ENCODE peak calls at places on chromosomes 4 and X, in four cellular contexts. One of them, this sample, is unnamed.

GRCh38 chr4:113116414-113117345 is 67.2 kb downstream of the ANK2 start:
- DNase-seq in breast epithelium: no peak
- DNase-seq in colonic mucosa: no peak
- DNase-seq in aorta: no peak
- DNase-seq in this sample: peak; percentile 33

GRCh38 chr4:174418640-174419039 is 103.6 kb downstream of the HPGD start:
- DNase-seq in breast epithelium: no peak
- DNase-seq in aorta: no peak
- DNase-seq in colonic mucosa: no peak
- DNase-seq in this sample: no peak

GRCh38 chr4:16439771-16440170 is 213.5 kb upstream of the TAPT1 start:
- DNase-seq in colonic mucosa: no peak
- DNase-seq in aorta: no peak
- DNase-seq in breast epithelium: no peak
- DNase-seq in this sample: peak; percentile 72

GRCh38 chr4:138392751-138393308 is 150.7 kb upstream of the SLC7A11 start:
- DNase-seq in aorta: no peak
- DNase-seq in breast epithelium: no peak
- DNase-seq in colonic mucosa: no peak
- DNase-seq in this sample: no peak

GRCh38 chrX:17413228-17413627 is 38.2 kb downstream of the NHS start:
- DNase-seq in breast epithelium: no peak
- DNase-seq in aorta: no peak
- DNase-seq in colonic mucosa: no peak
- DNase-seq in this sample: no peak

GRCh38 chrX:110509778-110510510 is 151.3 kb downstream of the RTL9 start:
- DNase-seq in breast epithelium: no peak
- DNase-seq in aorta: no peak
- DNase-seq in colonic mucosa: no peak
- DNase-seq in this sample: no peak

GRCh38 chrX:45133465-45133864 is 67.2 kb downstream of the DIPK2B start:
- DNase-seq in colonic mucosa: no peak
- DNase-seq in aorta: no peak
- DNase-seq in breast epithelium: no peak
- DNase-seq in this sample: no peak

GRCh38 chrX:79259073-79259689 is 108.0 kb downstream of the ITM2A start:
- DNase-seq in aorta: no peak
- DNase-seq in breast epithelium: no peak
- DNase-seq in colonic mucosa: no peak
- DNase-seq in this sample: no peak

GRCh38 chr4:72569719-72570235 is 756 bp upstream of the ADAMTS3 start:
- DNase-seq in breast epithelium: no peak
- DNase-seq in aorta: no peak
- DNase-seq in colonic mucosa: no peak
- DNase-seq in this sample: peak; percentile 24

GRCh38 chr4:121690001-121690400 is 6.8 kb downstream of the ANXA5 start:
- DNase-seq in breast epithelium: no peak
- DNase-seq in colonic mucosa: no peak
- DNase-seq in aorta: no peak
- DNase-seq in this sample: no peak

GRCh38 chrX:31209005-31209612 is 137.3 kb upstream of the FTHL17 start:
- DNase-seq in colonic mucosa: no peak
- DNase-seq in breast epithelium: no peak
- DNase-seq in aorta: no peak
- DNase-seq in this sample: no peak

GRCh38 chrX:123906557-123907316 is 46.9 kb downstream of the XIAP start:
- DNase-seq in aorta: no peak
- DNase-seq in breast epithelium: no peak
- DNase-seq in colonic mucosa: peak; percentile 56
- DNase-seq in this sample: no peak

GRCh38 chr4:157300678-157301077 is 80.2 kb downstream of the GRIA2 start:
- DNase-seq in aorta: no peak
- DNase-seq in breast epithelium: no peak
- DNase-seq in colonic mucosa: no peak
- DNase-seq in this sample: no peak

GRCh38 chr4:59518005-59518823 is 1681.9 kb upstream of the ADGRL3 start:
- DNase-seq in breast epithelium: no peak
- DNase-seq in colonic mucosa: no peak
- DNase-seq in aorta: no peak
- DNase-seq in this sample: peak; percentile 37

GRCh38 chrX:15170927-15171326 is 99.0 kb downstream of the ASB9 start:
- DNase-seq in breast epithelium: no peak
- DNase-seq in aorta: no peak
- DNase-seq in colonic mucosa: no peak
- DNase-seq in this sample: no peak

GRCh38 chr4:44150091-44150576 is 298.5 kb downstream of the KCTD8 start:
- DNase-seq in breast epithelium: no peak
- DNase-seq in aorta: no peak
- DNase-seq in colonic mucosa: no peak
- DNase-seq in this sample: no peak

GRCh38 chr4:32226733-32227132 is 1506.6 kb downstream of the PCDH7 start:
- DNase-seq in aorta: no peak
- DNase-seq in breast epithelium: no peak
- DNase-seq in colonic mucosa: no peak
- DNase-seq in this sample: no peak

GRCh38 chr4:15234101-15234500 is 193.7 kb upstream of the C1QTNF7 start:
- DNase-seq in colonic mucosa: no peak
- DNase-seq in breast epithelium: no peak
- DNase-seq in aorta: no peak
- DNase-seq in this sample: no peak

GRCh38 chr4:25088342-25088952 is 57.7 kb upstream of the LGI2 start:
- DNase-seq in colonic mucosa: no peak
- DNase-seq in aorta: no peak
- DNase-seq in breast epithelium: no peak
- DNase-seq in this sample: peak; percentile 78

GRCh38 chr4:144494280-144494679 is 151.7 kb upstream of the HHIP start:
- DNase-seq in colonic mucosa: no peak
- DNase-seq in aorta: no peak
- DNase-seq in breast epithelium: peak; percentile 45
- DNase-seq in this sample: no peak

GRCh38 chr4:72283357-72283756 is 251.6 kb downstream of the NPFFR2 start:
- DNase-seq in colonic mucosa: no peak
- DNase-seq in breast epithelium: no peak
- DNase-seq in aorta: no peak
- DNase-seq in this sample: no peak

GRCh38 chr4:117227925-117228324 is 142.5 kb upstream of the TRAM1L1 start:
- DNase-seq in aorta: no peak
- DNase-seq in colonic mucosa: no peak
- DNase-seq in breast epithelium: no peak
- DNase-seq in this sample: no peak

GRCh38 chr4:101950258-101950979 is 159.9 kb downstream of the BANK1 start:
- DNase-seq in breast epithelium: no peak
- DNase-seq in colonic mucosa: no peak
- DNase-seq in aorta: no peak
- DNase-seq in this sample: no peak

GRCh38 chr4:3366893-3367775 is 74.3 kb downstream of the RGS12 start:
- DNase-seq in breast epithelium: no peak
- DNase-seq in colonic mucosa: no peak
- DNase-seq in aorta: no peak
- DNase-seq in this sample: no peak

GRCh38 chrX:40539214-40540142 is 41.3 kb upstream of the ATP6AP2 start:
- DNase-seq in breast epithelium: peak; percentile 33
- DNase-seq in aorta: peak; percentile 75
- DNase-seq in colonic mucosa: peak; percentile 29
- DNase-seq in this sample: peak; percentile 65

GRCh38 chr4:83019794-83020497 is 9.3 kb upstream of the LIN54 start:
- DNase-seq in aorta: no peak
- DNase-seq in breast epithelium: no peak
- DNase-seq in colonic mucosa: no peak
- DNase-seq in this sample: no peak

GRCh38 chr4:147340111-147340510 is 140.8 kb upstream of the EDNRA start:
- DNase-seq in colonic mucosa: no peak
- DNase-seq in breast epithelium: no peak
- DNase-seq in aorta: no peak
- DNase-seq in this sample: no peak

GRCh38 chr4:145178740-145179139 is 1.6 kb downstream of the OTUD4 start:
- DNase-seq in aorta: no peak
- DNase-seq in colonic mucosa: peak; percentile 55
- DNase-seq in breast epithelium: no peak
- DNase-seq in this sample: no peak

GRCh38 chrX:133698298-133698697 is 283.0 kb upstream of the GPC4 start:
- DNase-seq in colonic mucosa: no peak
- DNase-seq in aorta: no peak
- DNase-seq in breast epithelium: no peak
- DNase-seq in this sample: no peak

GRCh38 chrX:17549005-17549685 is 174.1 kb downstream of the NHS start:
- DNase-seq in colonic mucosa: no peak
- DNase-seq in breast epithelium: no peak
- DNase-seq in aorta: no peak
- DNase-seq in this sample: no peak

GRCh38 chrX:149275836-149276235 is 229.3 kb downstream of the IDS start:
- DNase-seq in breast epithelium: peak; percentile 27
- DNase-seq in colonic mucosa: no peak
- DNase-seq in aorta: no peak
- DNase-seq in this sample: no peak

GRCh38 chr4:8185930-8186329 is 13.2 kb upstream of the SH3TC1 start:
- DNase-seq in aorta: no peak
- DNase-seq in breast epithelium: no peak
- DNase-seq in colonic mucosa: no peak
- DNase-seq in this sample: peak; percentile 37

GRCh38 chr4:8185280-8185679 is 13.8 kb upstream of the SH3TC1 start:
- DNase-seq in aorta: no peak
- DNase-seq in breast epithelium: no peak
- DNase-seq in colonic mucosa: no peak
- DNase-seq in this sample: no peak

GRCh38 chr4:8182858-8183725 is 16.0 kb upstream of the SH3TC1 start:
- DNase-seq in breast epithelium: peak; percentile 35
- DNase-seq in colonic mucosa: peak; percentile 97
- DNase-seq in aorta: peak; percentile 78
- DNase-seq in this sample: peak; percentile 94

GRCh38 chr4:8182294-8182693 is 16.8 kb upstream of the SH3TC1 start:
- DNase-seq in colonic mucosa: no peak
- DNase-seq in breast epithelium: no peak
- DNase-seq in aorta: no peak
- DNase-seq in this sample: peak; percentile 46

DNA sequence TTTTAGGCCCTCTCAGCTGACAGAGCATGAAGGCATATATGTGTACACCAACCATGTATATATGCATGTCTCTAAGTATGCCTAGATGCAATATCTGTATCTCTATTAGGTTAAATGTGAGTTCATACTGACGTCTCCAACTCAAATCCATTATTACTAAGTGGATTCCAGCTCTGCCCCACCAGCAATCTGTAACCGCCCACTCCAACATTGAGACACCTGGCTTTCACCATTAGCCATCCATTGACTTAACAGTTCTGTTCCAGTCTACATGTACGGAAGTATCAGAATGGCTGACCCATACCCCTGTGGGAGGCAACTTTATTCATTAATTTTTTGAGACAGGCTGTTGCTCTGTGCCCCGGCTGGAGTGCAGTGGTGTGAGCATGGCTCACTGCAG is 15.0 kb upstream of the SH3TC1 start:
- DNase-seq in aorta: no peak
- DNase-seq in colonic mucosa: no peak
- DNase-seq in breast epithelium: no peak
- DNase-seq in this sample: no peak
- H3K4me1 ChIP-seq in aorta: no peaks in the 10 kb centered on the region
- H3K4me1 ChIP-seq in colonic mucosa: peaks cover 13% of the 10 kb centered on the region
- H3K4me1 ChIP-seq in breast epithelium: peaks cover 5% of the 10 kb centered on the region
- H3K4me1 ChIP-seq in this sample: peaks cover 13% of the 10 kb centered on the region

DNA sequence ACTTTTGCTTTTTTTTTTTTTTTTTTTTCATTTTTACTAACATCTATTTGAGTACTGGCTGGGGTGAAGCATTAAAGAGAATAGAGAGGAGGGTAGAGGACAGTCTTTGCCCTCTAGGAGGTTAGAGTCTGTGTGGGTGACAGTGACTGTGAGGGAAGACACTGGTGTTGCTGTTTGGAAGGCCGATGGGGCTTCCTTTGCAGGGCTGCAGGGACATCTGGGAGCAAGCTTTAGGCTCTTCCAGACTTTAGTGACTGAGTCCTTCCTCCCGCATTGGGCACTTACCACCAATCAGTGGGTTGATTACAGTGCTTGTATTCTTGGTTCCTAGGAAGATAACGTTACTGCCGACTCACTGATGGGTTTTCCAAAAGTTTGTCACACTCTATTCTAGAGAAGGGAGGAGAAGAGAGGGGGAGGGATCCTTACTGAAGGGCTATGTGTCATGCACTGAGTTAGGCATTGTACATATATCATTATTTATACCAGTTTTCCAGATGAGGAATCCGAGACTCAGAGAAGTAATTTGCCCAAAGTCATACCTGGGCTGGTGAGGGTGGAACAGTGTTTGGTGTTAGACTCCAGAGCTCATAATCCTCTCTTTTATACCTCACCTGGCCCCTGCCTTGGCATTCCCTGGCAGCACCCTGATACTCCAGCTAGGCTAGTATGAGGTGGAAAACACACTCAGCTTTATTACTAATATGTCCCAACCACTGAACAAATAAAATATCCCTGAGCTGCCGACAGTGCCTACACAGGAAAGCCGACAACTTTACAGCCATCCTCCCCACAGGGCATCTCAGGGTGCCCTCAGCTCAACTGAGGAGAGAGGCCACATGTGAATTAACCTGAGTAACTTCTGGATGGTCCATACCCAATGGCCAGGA is 3.8 kb downstream of the CHST7 start:
- DNase-seq in aorta: no peak
- DNase-seq in colonic mucosa: no peak
- DNase-seq in breast epithelium: no peak
- DNase-seq in this sample: no peak
- H3K27ac ChIP-seq in aorta: no peak overlapping the region
- H3K27ac ChIP-seq in colonic mucosa: no peak overlapping the region
- H3K27ac ChIP-seq in breast epithelium: peak overlapping the region; percentile 55
- H3K27ac ChIP-seq in this sample: peak overlapping the region; percentile 82

DNA sequence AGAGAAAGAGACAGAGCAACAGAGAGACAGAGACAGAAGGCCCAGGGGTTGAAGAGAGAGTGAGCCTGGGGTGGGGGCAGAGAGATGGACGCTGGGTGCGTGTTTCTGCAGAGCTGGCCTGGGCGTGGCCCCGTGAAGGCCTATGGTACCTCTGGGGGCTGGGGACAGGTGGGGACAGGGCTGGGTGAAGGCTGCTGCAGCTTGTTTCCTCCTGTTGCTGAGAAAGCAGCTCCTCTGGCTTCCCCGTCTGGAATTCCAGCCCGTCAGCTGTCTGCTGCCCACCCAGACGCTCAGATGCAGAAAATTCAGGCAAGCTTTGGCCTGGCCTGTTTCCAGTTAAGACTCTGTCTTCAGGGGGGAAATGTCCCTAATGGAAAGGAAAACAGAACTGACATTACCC is 76.8 kb upstream of the PSAPL1 start:
- DNase-seq in colonic mucosa: no peak
- DNase-seq in aorta: no peak
- DNase-seq in breast epithelium: no peak
- DNase-seq in this sample: no peak
- H3K4me1 ChIP-seq in colonic mucosa: no peaks in the 10 kb centered on the region
- H3K4me1 ChIP-seq in aorta: no peaks in the 10 kb centered on the region
- H3K4me1 ChIP-seq in breast epithelium: no peaks in the 10 kb centered on the region
- H3K4me1 ChIP-seq in this sample: peaks cover under 1% of the 10 kb centered on the region

DNA sequence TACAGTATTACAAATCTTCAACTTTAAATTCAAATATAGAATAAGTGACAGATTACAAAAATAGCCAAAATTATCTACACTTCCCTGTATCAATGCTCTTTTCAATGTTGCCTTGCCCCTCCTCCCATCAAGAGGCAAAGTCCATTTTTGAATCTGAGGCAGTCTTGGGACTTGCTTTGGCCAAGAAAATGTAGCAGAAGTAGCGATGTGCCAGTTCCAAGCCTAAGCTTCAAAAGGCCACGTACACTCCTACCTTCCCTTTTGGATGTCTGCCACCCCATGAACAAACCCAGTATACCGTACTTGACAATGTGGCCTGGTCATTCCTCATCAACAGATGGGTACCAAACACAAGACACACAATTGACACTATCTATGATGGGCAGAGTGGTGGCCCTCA is 24.1 kb downstream of the SEC24D start:
- DNase-seq in aorta: no peak
- DNase-seq in colonic mucosa: no peak
- DNase-seq in breast epithelium: no peak
- DNase-seq in this sample: no peak
- H3K27ac ChIP-seq in aorta: no peak overlapping the region
- H3K27ac ChIP-seq in colonic mucosa: no peak overlapping the region
- H3K27ac ChIP-seq in breast epithelium: peak overlapping the region; percentile 79
- H3K27ac ChIP-seq in this sample: no peak overlapping the region

This sample was measured in right cardiac atrium.